ENCODE peak calls at places on chromosomes 1 and 21, in four cellular contexts. K, R, N and Z are unnamed samples.

GRCh38 chr1:65527211-65527610 is 106.7 kb downstream of the LEPR start:
- DNase-seq in K (no peak), R (no peak), N (no peak), Z (no peak)

GRCh38 chr1:219416598-219417238 is 196.2 kb downstream of the ZC3H11B start:
- DNase-seq in K (peak), R (peak), N (peak), Z (peak)

GRCh38 chr1:41952208-41952607 is 33.5 kb upstream of the HIVEP3 start:
- DNase-seq in K (no peak), R (no peak), N (no peak), Z (no peak)

GRCh38 chr1:944341-945325 is 14.4 kb downstream of the NOC2L start:
- DNase-seq in K (no peak), R (no peak), N (no peak), Z (no peak)

GRCh38 chr1:57517587-57518397 is 93.9 kb upstream of the DAB1 start:
- DNase-seq in K (no peak), R (no peak), N (no peak), Z (no peak)

GRCh38 chr1:19620786-19621185 is 23.3 kb upstream of the NBL1 start:
- DNase-seq in K (no peak), R (no peak), N (no peak), Z (no peak)

GRCh38 chr1:60863131-60863530 is 219.2 kb upstream of the NFIA start:
- DNase-seq in K (no peak), R (no peak), N (no peak), Z (no peak)

GRCh38 chr1:202200112-202200548 is 6.5 kb downstream of the LGR6 start:
- DNase-seq in K (peak), R (peak), N (no peak), Z (no peak)

GRCh38 chr1:235958021-235958420 is 91.3 kb upstream of the LYST start:
- DNase-seq in K (no peak), R (no peak), N (no peak), Z (no peak)

GRCh38 chr21:24514081-24514733 is 1093.1 kb downstream of the MRPL39 start:
- DNase-seq in K (no peak), R (no peak), N (no peak), Z (no peak)

GRCh38 chr1:182633657-182634281 is 29.6 kb upstream of the RGS16 start:
- DNase-seq in K (no peak), R (no peak), N (no peak), Z (no peak)

GRCh38 chr1:37831109-37831508 is 23.1 kb upstream of the YRDC start:
- DNase-seq in K (no peak), R (no peak), N (no peak), Z (no peak)

GRCh38 chr1:74222701-74223100 is 12.5 kb upstream of the TNNI3K start:
- DNase-seq in K (no peak), R (no peak), N (no peak), Z (no peak)

GRCh38 chr1:50422946-50423669 is at the start of gene DMRTA2:
- DNase-seq in K (no peak), R (no peak), N (no peak), Z (peak)

GRCh38 chr1:84715620-84716019 is 25.4 kb upstream of the SSX2IP start:
- DNase-seq in K (no peak), R (no peak), N (no peak), Z (no peak)

GRCh38 chr1:87094238-87094637 is 179.8 kb downstream of the HS2ST1 start:
- DNase-seq in K (no peak), R (no peak), N (no peak), Z (no peak)

GRCh38 chr1:22246755-22247480 is 104.0 kb upstream of the WNT4 start:
- DNase-seq in K (no peak), R (no peak), N (no peak), Z (no peak)

GRCh38 chr21:23496729-23497128 is 2110.6 kb downstream of the MRPL39 start:
- DNase-seq in K (no peak), R (no peak), N (no peak), Z (no peak)

DNA sequence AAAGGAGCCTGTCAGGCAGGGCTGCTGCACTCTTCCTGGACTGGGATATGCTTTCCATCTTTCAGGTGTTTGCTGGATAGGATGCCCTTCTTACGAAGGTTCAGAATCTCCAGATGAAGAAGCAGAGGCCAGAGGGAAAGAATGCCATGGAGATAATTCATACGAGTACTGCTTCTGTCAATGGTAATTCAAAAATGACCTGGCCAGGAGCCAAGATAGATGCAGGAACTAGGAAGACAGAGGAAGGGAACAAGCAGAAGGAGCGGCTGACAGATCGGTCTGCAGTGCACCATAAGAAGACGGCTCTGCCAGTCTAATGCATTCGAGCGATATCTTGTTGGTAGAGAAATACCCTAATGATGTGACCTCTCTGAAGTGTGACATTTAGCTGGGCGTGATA is 16.6 kb upstream of the ATP2B4 start:
- DNase-seq in K (no peak), R (no peak), N (no peak), Z (no peak)
- H3K27ac ChIP-seq in K (no peak), R (no peak), N (no peak), Z (no peak)

DNA sequence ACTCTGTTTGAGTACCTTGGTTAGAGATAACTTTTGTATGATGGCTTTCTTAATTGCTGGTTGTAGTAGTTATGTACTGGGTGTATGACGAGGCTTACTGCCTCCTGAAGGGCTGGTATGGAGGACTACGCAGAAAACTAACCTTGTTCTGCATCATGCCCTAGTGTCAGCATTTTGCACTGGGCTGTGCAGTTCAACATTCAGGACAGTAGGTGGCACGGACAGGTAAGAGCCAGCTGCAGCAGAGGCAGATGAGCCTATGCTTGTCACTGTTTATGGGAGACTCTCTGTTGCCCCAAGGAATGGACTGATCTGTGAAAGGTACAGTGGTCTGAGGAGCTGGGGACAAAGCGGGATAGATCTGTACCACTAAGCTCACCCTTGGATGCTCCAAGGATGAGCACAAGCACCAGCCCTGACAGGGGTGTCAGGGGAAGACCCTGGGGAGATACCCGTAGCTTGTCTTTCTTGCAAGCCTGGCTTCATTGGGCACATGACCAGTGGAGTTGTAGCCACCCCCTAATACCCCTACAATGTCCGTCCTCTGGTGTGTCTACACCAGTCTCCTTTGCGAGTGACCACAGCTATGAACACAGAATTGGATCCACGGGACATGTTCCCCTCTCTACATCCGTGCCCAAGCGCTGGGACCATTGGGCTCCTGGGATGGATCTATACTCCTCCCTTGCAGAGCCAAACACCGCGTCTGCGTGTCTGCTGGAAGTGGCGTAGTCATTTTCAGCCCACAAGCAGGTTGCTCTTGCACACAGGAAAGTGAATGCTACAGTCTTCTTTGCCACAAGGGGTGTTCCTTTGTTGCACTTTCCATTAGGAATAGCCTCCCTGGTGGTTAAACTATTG is 51.1 kb upstream of the CFHR3 start:
- DNase-seq in K (peak), R (peak), N (no peak), Z (peak)
- TF ChIP-seq EGR1 in K (no peak), R (no peak), N (no peak), Z (no peak)

DNA sequence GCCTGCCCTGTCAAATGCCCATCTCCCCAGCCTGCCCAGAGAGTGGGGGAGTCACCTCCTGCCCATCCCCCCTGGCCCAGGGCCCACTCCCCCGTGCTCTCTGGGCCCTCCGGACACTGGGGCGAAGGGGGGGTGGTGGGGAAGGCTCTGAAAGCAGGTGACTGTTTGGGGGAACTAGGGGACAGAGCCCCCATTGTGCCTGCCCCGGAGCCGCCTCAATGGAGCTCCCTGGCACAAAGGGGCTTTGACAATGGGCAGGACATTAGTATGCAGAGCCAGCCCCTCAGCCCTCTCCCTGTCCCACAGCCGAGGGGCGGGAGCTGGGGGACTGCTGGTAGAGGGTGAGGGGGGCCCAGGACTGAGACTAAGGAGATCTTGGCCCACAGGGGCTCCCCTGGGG is 7.8 kb downstream of the KCNJ10 start:
- DNase-seq in K (no peak), R (no peak), N (no peak), Z (no peak)
- H3K27ac ChIP-seq in K (no peak), R (no peak), N (no peak), Z (no peak)

DNA sequence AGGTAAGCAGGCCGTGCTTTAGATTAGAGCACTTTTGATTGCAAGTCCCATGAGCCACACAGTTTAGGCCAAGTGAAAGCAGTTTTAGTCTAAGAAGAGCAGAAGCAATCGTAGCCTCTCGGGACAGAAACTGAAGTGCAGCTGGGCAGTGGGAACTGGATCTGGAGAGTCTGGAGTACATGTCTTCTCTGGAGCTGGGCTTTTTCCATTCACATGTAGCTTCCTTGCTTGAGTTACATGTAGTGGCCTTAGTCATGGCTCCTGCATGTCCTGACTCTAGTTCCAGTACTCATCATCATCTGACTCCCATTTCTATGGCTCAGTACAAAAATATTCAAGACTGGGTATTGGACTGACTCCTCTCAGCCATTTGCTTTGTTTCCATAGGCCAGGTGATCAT is 16.7 kb downstream of the CAMTA1 start:
- DNase-seq in K (no peak), R (no peak), N (no peak), Z (no peak)
- TF ChIP-seq EGR1 in K (no peak), R (no peak), N (no peak), Z (no peak)